ENCODE peak calls at places on chromosome 2, in six cellular contexts. One of them, this sample, is unnamed.

GRCh38 chr2:128404709-128405466 is 86.2 kb upstream of the HS6ST1 start:
- DNase-seq in fibroblast of mammary gland: no peak
- DNase-seq in A549: no peak
- DNase-seq in endothelial cell: no peak
- DNase-seq in left lung: no peak
- DNase-seq in osteocyte: no peak
- DNase-seq in this sample: no peak

GRCh38 chr2:85413592-85414421 is 3.6 kb upstream of the CAPG start:
- DNase-seq in fibroblast of mammary gland: peak
- DNase-seq in A549: no peak
- DNase-seq in endothelial cell: peak
- DNase-seq in left lung: peak
- DNase-seq in osteocyte: no peak
- DNase-seq in this sample: no peak

GRCh38 chr2:233418052-233418760 is 63.9 kb downstream of the DGKD start:
- DNase-seq in fibroblast of mammary gland: no peak
- DNase-seq in A549: no peak
- DNase-seq in endothelial cell: no peak
- DNase-seq in left lung: no peak
- DNase-seq in osteocyte: peak
- DNase-seq in this sample: no peak

GRCh38 chr2:63436488-63436887 is 151.8 kb downstream of the WDPCP start:
- DNase-seq in fibroblast of mammary gland: no peak
- DNase-seq in A549: no peak
- DNase-seq in endothelial cell: no peak
- DNase-seq in left lung: no peak
- DNase-seq in osteocyte: no peak
- DNase-seq in this sample: no peak

GRCh38 chr2:132849118-132849517 is 179.1 kb upstream of the LYPD1 start:
- DNase-seq in fibroblast of mammary gland: no peak
- DNase-seq in A549: no peak
- DNase-seq in endothelial cell: no peak
- DNase-seq in left lung: no peak
- DNase-seq in osteocyte: no peak
- DNase-seq in this sample: no peak

GRCh38 chr2:105576440-105577241 is 168.1 kb upstream of the NCK2 start:
- DNase-seq in fibroblast of mammary gland: peak
- DNase-seq in A549: peak
- DNase-seq in endothelial cell: no peak
- DNase-seq in left lung: no peak
- DNase-seq in osteocyte: no peak
- DNase-seq in this sample: no peak

GRCh38 chr2:121088251-121089004 is 196.6 kb downstream of the TFCP2L1 start:
- DNase-seq in fibroblast of mammary gland: peak
- DNase-seq in A549: no peak
- DNase-seq in endothelial cell: no peak
- DNase-seq in left lung: no peak
- DNase-seq in osteocyte: no peak
- DNase-seq in this sample: no peak

GRCh38 chr2:12602661-12603060 is 114.1 kb upstream of the TRIB2 start:
- DNase-seq in fibroblast of mammary gland: peak
- DNase-seq in A549: no peak
- DNase-seq in endothelial cell: no peak
- DNase-seq in left lung: no peak
- DNase-seq in osteocyte: no peak
- DNase-seq in this sample: no peak

GRCh38 chr2:217833439-217833838 is 169.4 kb downstream of the TNS1 start:
- DNase-seq in fibroblast of mammary gland: no peak
- DNase-seq in A549: no peak
- DNase-seq in endothelial cell: no peak
- DNase-seq in left lung: no peak
- DNase-seq in osteocyte: no peak
- DNase-seq in this sample: no peak

DNA sequence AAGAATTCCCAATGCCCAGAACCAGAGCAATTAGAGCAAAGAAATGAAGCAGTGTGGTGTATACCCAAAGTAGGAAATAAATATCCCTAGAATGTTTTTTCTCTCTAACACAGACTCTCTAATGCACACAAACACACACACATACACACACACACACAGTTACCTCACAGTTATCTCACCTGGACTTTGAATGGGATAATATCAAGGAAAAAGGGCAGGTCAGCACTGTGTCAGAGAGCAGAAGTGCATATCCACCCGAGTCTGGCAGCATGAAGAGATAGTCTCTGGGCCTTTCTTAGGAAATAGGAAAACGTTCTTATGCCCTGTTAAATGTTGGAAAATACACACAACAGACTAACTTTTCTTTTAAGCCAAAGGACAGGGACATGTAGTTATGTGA is 162.0 kb downstream of the COL6A3 start:
- DNase-seq in fibroblast of mammary gland: no peak
- DNase-seq in A549: no peak
- DNase-seq in endothelial cell: no peak
- DNase-seq in left lung: no peak
- DNase-seq in osteocyte: no peak
- DNase-seq in this sample: no peak
- TF ChIP-seq CTCF in fibroblast of mammary gland: no peak
- TF ChIP-seq CTCF in A549: no peak
- TF ChIP-seq CTCF in endothelial cell: no peak
- TF ChIP-seq CTCF in left lung: no peak
- TF ChIP-seq CTCF in osteocyte: no peak
- TF ChIP-seq CTCF in this sample: no peak

GRCh38 chr2:69911985-69912563 is 2.8 kb upstream of the MXD1 start:
- DNase-seq in fibroblast of mammary gland: peak
- DNase-seq in A549: no peak
- DNase-seq in endothelial cell: no peak
- DNase-seq in left lung: no peak
- DNase-seq in osteocyte: no peak
- DNase-seq in this sample: no peak
- TF ChIP-seq CTCF in fibroblast of mammary gland: peak
- TF ChIP-seq CTCF in A549: peak
- TF ChIP-seq CTCF in endothelial cell: peak
- TF ChIP-seq CTCF in left lung: peak
- TF ChIP-seq CTCF in osteocyte: peak
- TF ChIP-seq CTCF in this sample: no peak

GRCh38 chr2:74130211-74130995 is 17.3 kb downstream of the BOLA3 start:
- DNase-seq in fibroblast of mammary gland: no peak
- DNase-seq in A549: no peak
- DNase-seq in endothelial cell: no peak
- DNase-seq in left lung: no peak
- DNase-seq in osteocyte: peak
- DNase-seq in this sample: no peak

GRCh38 chr2:74131901-74132300 is 15.8 kb downstream of the BOLA3 start:
- DNase-seq in fibroblast of mammary gland: no peak
- DNase-seq in A549: no peak
- DNase-seq in endothelial cell: no peak
- DNase-seq in left lung: no peak
- DNase-seq in osteocyte: peak
- DNase-seq in this sample: no peak

GRCh38 chr2:74128206-74128605 is 19.5 kb downstream of the BOLA3 start:
- DNase-seq in fibroblast of mammary gland: peak
- DNase-seq in A549: no peak
- DNase-seq in endothelial cell: no peak
- DNase-seq in left lung: no peak
- DNase-seq in osteocyte: no peak
- DNase-seq in this sample: no peak
- TF ChIP-seq CTCF in fibroblast of mammary gland: peak
- TF ChIP-seq CTCF in A549: no peak
- TF ChIP-seq CTCF in endothelial cell: no peak
- TF ChIP-seq CTCF in left lung: no peak
- TF ChIP-seq CTCF in osteocyte: peak
- TF ChIP-seq CTCF in this sample: no peak

GRCh38 chr2:239130786-239131325 is 270.0 kb downstream of the HDAC4 start:
- DNase-seq in fibroblast of mammary gland: no peak
- DNase-seq in A549: no peak
- DNase-seq in endothelial cell: no peak
- DNase-seq in left lung: peak
- DNase-seq in osteocyte: no peak
- DNase-seq in this sample: no peak

GRCh38 chr2:239132786-239133185 is 268.0 kb downstream of the HDAC4 start:
- DNase-seq in fibroblast of mammary gland: no peak
- DNase-seq in A549: no peak
- DNase-seq in endothelial cell: no peak
- DNase-seq in left lung: peak
- DNase-seq in osteocyte: no peak
- DNase-seq in this sample: no peak

GRCh38 chr2:239131521-239131920 is 269.3 kb downstream of the HDAC4 start:
- DNase-seq in fibroblast of mammary gland: no peak
- DNase-seq in A549: no peak
- DNase-seq in endothelial cell: no peak
- DNase-seq in left lung: peak
- DNase-seq in osteocyte: no peak
- DNase-seq in this sample: no peak

GRCh38 chr2:239133945-239134570 is 266.8 kb downstream of the HDAC4 start:
- DNase-seq in fibroblast of mammary gland: no peak
- DNase-seq in A549: no peak
- DNase-seq in endothelial cell: no peak
- DNase-seq in left lung: peak
- DNase-seq in osteocyte: no peak
- DNase-seq in this sample: no peak

GRCh38 chr2:239132156-239132709 is 268.6 kb downstream of the HDAC4 start:
- DNase-seq in fibroblast of mammary gland: no peak
- DNase-seq in A549: no peak
- DNase-seq in endothelial cell: no peak
- DNase-seq in left lung: peak
- DNase-seq in osteocyte: no peak
- DNase-seq in this sample: no peak
- TF ChIP-seq CTCF in fibroblast of mammary gland: no peak
- TF ChIP-seq CTCF in A549: no peak
- TF ChIP-seq CTCF in endothelial cell: no peak
- TF ChIP-seq CTCF in left lung: no peak
- TF ChIP-seq CTCF in osteocyte: no peak
- TF ChIP-seq CTCF in this sample: no peak

DNA sequence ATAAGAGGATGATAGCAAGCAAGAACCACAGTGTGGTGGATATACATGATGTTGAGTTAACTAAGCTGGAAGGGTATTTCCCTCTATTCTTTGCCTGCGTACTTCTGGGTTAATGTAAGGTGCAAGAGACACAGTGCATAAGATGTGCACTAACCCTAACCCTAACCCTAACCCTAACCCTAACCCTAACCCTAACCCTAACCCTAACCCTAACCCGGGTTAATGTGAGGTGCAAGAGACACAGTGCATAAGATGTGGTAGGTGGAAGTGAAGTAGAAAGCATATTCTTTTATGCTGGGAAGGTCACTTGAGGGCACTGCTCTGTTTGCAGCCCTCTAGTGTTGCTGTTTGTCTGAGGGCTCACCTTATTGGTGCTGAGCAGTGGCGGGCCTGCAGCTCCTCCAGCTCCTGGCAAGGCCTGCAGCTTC is 181.5 kb upstream of the ITGA4 start:
- DNase-seq in fibroblast of mammary gland: no peak
- DNase-seq in A549: no peak
- DNase-seq in endothelial cell: no peak
- DNase-seq in left lung: no peak
- DNase-seq in osteocyte: no peak
- DNase-seq in this sample: no peak
- TF ChIP-seq CTCF in fibroblast of mammary gland: no peak
- TF ChIP-seq CTCF in A549: no peak
- TF ChIP-seq CTCF in endothelial cell: no peak
- TF ChIP-seq CTCF in left lung: no peak
- TF ChIP-seq CTCF in osteocyte: no peak
- TF ChIP-seq CTCF in this sample: no peak